ENCODE peak calls at places on chromosome 4, in six cellular contexts. One of them, this sample, is unnamed.

GRCh38 chr4:48490012-48490679 is at the start of gene ZAR1:
- DNase-seq in fibroblast of mammary gland: no peak
- DNase-seq in left lung: no peak
- DNase-seq in neural progenitor cell: peak
- DNase-seq in breast epithelium: no peak
- DNase-seq in Jurkat, Clone E6-1: no peak
- DNase-seq in this sample: no peak

GRCh38 chr4:114318309-114318708 is 280.3 kb upstream of the UGT8 start:
- DNase-seq in fibroblast of mammary gland: no peak
- DNase-seq in left lung: no peak
- DNase-seq in neural progenitor cell: no peak
- DNase-seq in breast epithelium: no peak
- DNase-seq in Jurkat, Clone E6-1: no peak
- DNase-seq in this sample: no peak

GRCh38 chr4:159051245-159052071 is 51.4 kb upstream of the RAPGEF2 start:
- DNase-seq in fibroblast of mammary gland: no peak
- DNase-seq in left lung: no peak
- DNase-seq in neural progenitor cell: no peak
- DNase-seq in breast epithelium: no peak
- DNase-seq in Jurkat, Clone E6-1: no peak
- DNase-seq in this sample: no peak

GRCh38 chr4:150078041-150078995 is at the start of gene DCLK2:
- DNase-seq in fibroblast of mammary gland: peak
- DNase-seq in left lung: peak
- DNase-seq in neural progenitor cell: peak
- DNase-seq in breast epithelium: peak
- DNase-seq in Jurkat, Clone E6-1: no peak
- DNase-seq in this sample: no peak

GRCh38 chr4:16139066-16139945 is 55.5 kb upstream of the PROM1 start:
- DNase-seq in fibroblast of mammary gland: no peak
- DNase-seq in left lung: no peak
- DNase-seq in neural progenitor cell: no peak
- DNase-seq in breast epithelium: no peak
- DNase-seq in Jurkat, Clone E6-1: no peak
- DNase-seq in this sample: no peak

GRCh38 chr4:169315530-169316306 is 45.0 kb upstream of the SH3RF1 start:
- DNase-seq in fibroblast of mammary gland: peak
- DNase-seq in left lung: no peak
- DNase-seq in neural progenitor cell: no peak
- DNase-seq in breast epithelium: no peak
- DNase-seq in Jurkat, Clone E6-1: no peak
- DNase-seq in this sample: no peak

GRCh38 chr4:187321741-187322140 is 598.1 kb upstream of the FAT1 start:
- DNase-seq in fibroblast of mammary gland: no peak
- DNase-seq in left lung: no peak
- DNase-seq in neural progenitor cell: no peak
- DNase-seq in breast epithelium: no peak
- DNase-seq in Jurkat, Clone E6-1: no peak
- DNase-seq in this sample: no peak

GRCh38 chr4:8846046-8846720 is 25.5 kb downstream of the HMX1 start:
- DNase-seq in fibroblast of mammary gland: no peak
- DNase-seq in left lung: peak
- DNase-seq in neural progenitor cell: no peak
- DNase-seq in breast epithelium: no peak
- DNase-seq in Jurkat, Clone E6-1: no peak
- DNase-seq in this sample: no peak

GRCh38 chr4:165563851-165564250 is 185.0 kb downstream of the CPE start:
- DNase-seq in fibroblast of mammary gland: peak
- DNase-seq in left lung: no peak
- DNase-seq in neural progenitor cell: no peak
- DNase-seq in breast epithelium: no peak
- DNase-seq in Jurkat, Clone E6-1: no peak
- DNase-seq in this sample: no peak

GRCh38 chr4:160567634-160568033 is 1464.8 kb downstream of the RAPGEF2 start:
- DNase-seq in fibroblast of mammary gland: no peak
- DNase-seq in left lung: no peak
- DNase-seq in neural progenitor cell: no peak
- DNase-seq in breast epithelium: no peak
- DNase-seq in Jurkat, Clone E6-1: no peak
- DNase-seq in this sample: no peak

GRCh38 chr4:1154523-1155182 is 17.7 kb downstream of the SPON2 start:
- DNase-seq in fibroblast of mammary gland: peak
- DNase-seq in left lung: no peak
- DNase-seq in neural progenitor cell: no peak
- DNase-seq in breast epithelium: no peak
- DNase-seq in Jurkat, Clone E6-1: no peak
- DNase-seq in this sample: no peak

GRCh38 chr4:146330392-146330791 is 116.1 kb downstream of the REELD1 start:
- DNase-seq in fibroblast of mammary gland: peak
- DNase-seq in left lung: no peak
- DNase-seq in neural progenitor cell: no peak
- DNase-seq in breast epithelium: no peak
- DNase-seq in Jurkat, Clone E6-1: no peak
- DNase-seq in this sample: no peak

GRCh38 chr4:8853249-8853648 is 18.4 kb downstream of the HMX1 start:
- DNase-seq in fibroblast of mammary gland: no peak
- DNase-seq in left lung: no peak
- DNase-seq in neural progenitor cell: no peak
- DNase-seq in breast epithelium: no peak
- DNase-seq in Jurkat, Clone E6-1: no peak
- DNase-seq in this sample: no peak

GRCh38 chr4:169885893-169886292 is 128.1 kb upstream of the HPF1 start:
- DNase-seq in fibroblast of mammary gland: no peak
- DNase-seq in left lung: no peak
- DNase-seq in neural progenitor cell: no peak
- DNase-seq in breast epithelium: no peak
- DNase-seq in Jurkat, Clone E6-1: peak
- DNase-seq in this sample: no peak

GRCh38 chr4:152052431-152053057 is 291.7 kb upstream of the GATB start:
- DNase-seq in fibroblast of mammary gland: no peak
- DNase-seq in left lung: no peak
- DNase-seq in neural progenitor cell: no peak
- DNase-seq in breast epithelium: no peak
- DNase-seq in Jurkat, Clone E6-1: peak
- DNase-seq in this sample: no peak

GRCh38 chr4:105894570-105895323 is 524 bp upstream of the NPNT start:
- DNase-seq in fibroblast of mammary gland: no peak
- DNase-seq in left lung: peak
- DNase-seq in neural progenitor cell: peak
- DNase-seq in breast epithelium: no peak
- DNase-seq in Jurkat, Clone E6-1: no peak
- DNase-seq in this sample: no peak

GRCh38 chr4:105896461-105896939 is 1.2 kb downstream of the NPNT start:
- DNase-seq in fibroblast of mammary gland: no peak
- DNase-seq in left lung: no peak
- DNase-seq in neural progenitor cell: no peak
- DNase-seq in breast epithelium: no peak
- DNase-seq in Jurkat, Clone E6-1: no peak
- DNase-seq in this sample: no peak

GRCh38 chr4:105895609-105896460 is 564 bp downstream of the NPNT start:
- DNase-seq in fibroblast of mammary gland: no peak
- DNase-seq in left lung: peak
- DNase-seq in neural progenitor cell: peak
- DNase-seq in breast epithelium: no peak
- DNase-seq in Jurkat, Clone E6-1: no peak
- DNase-seq in this sample: peak

GRCh38 chr4:105895324-105895608 is at the start of gene NPNT:
- DNase-seq in fibroblast of mammary gland: no peak
- DNase-seq in left lung: no peak
- DNase-seq in neural progenitor cell: peak
- DNase-seq in breast epithelium: no peak
- DNase-seq in Jurkat, Clone E6-1: no peak
- DNase-seq in this sample: no peak

GRCh38 chr4:105896984-105897760 is 1.9 kb downstream of the NPNT start:
- DNase-seq in fibroblast of mammary gland: no peak
- DNase-seq in left lung: no peak
- DNase-seq in neural progenitor cell: no peak
- DNase-seq in breast epithelium: no peak
- DNase-seq in Jurkat, Clone E6-1: no peak
- DNase-seq in this sample: no peak
- H3K4me3 ChIP-seq in fibroblast of mammary gland: no peak
- H3K4me3 ChIP-seq in left lung: peak
- H3K4me3 ChIP-seq in neural progenitor cell: peak
- H3K4me3 ChIP-seq in breast epithelium: peak
- H3K4me3 ChIP-seq in Jurkat, Clone E6-1: no peak
- H3K4me3 ChIP-seq in this sample: no peak

DNA sequence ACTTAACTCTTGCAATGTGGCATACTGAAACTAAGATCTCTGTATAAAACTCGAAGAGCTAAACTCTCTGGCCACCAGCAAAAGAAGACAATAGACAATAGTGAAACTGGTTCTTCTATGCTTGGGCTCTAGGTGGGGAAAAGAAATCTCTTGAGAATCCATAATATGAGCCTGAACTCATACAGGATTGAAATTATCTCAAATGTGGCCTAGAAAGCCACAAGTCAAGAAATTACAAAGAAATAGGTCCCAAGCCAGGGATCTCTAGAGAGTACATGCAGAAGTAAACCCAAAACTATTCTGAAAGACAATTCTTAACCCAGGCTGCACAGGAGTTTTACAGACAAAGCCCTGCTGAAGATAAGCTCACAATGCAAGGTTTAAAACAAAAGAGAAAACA is 127.4 kb downstream of the ANAPC10 start:
- DNase-seq in fibroblast of mammary gland: no peak
- DNase-seq in left lung: no peak
- DNase-seq in neural progenitor cell: no peak
- DNase-seq in breast epithelium: no peak
- DNase-seq in Jurkat, Clone E6-1: no peak
- DNase-seq in this sample: no peak
- H3K4me3 ChIP-seq in fibroblast of mammary gland: no peak
- H3K4me3 ChIP-seq in left lung: no peak
- H3K4me3 ChIP-seq in neural progenitor cell: no peak
- H3K4me3 ChIP-seq in breast epithelium: no peak
- H3K4me3 ChIP-seq in Jurkat, Clone E6-1: no peak
- H3K4me3 ChIP-seq in this sample: no peak

GRCh38 chr4:52234539-52235174 is 183.6 kb downstream of the SPATA18 start:
- DNase-seq in fibroblast of mammary gland: peak
- DNase-seq in left lung: no peak
- DNase-seq in neural progenitor cell: peak
- DNase-seq in breast epithelium: no peak
- DNase-seq in Jurkat, Clone E6-1: no peak
- DNase-seq in this sample: no peak
- H3K4me3 ChIP-seq in fibroblast of mammary gland: no peak
- H3K4me3 ChIP-seq in left lung: no peak
- H3K4me3 ChIP-seq in neural progenitor cell: no peak
- H3K4me3 ChIP-seq in breast epithelium: no peak
- H3K4me3 ChIP-seq in Jurkat, Clone E6-1: no peak
- H3K4me3 ChIP-seq in this sample: no peak

DNA sequence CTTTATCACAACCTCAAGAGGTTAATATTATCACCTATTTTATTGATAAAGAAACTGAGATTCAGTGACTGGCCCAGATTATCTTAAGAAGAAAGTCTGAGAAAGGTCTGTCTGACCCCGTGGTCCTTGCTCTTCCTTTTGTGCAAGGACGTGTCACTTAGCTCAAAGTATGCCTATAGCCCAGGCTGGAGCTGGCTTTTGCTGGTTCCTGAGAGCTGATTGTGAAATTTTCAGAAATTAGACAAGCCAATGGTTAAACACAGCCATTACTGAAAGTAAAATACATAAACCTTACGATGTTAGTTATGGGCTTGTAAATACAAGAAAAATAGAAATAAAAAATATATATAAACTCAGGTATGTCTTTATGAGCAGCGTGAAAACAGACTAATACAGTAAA is 70.1 kb downstream of the CHRNA9 start:
- DNase-seq in fibroblast of mammary gland: no peak
- DNase-seq in left lung: no peak
- DNase-seq in neural progenitor cell: no peak
- DNase-seq in breast epithelium: no peak
- DNase-seq in Jurkat, Clone E6-1: no peak
- DNase-seq in this sample: no peak
- H3K4me3 ChIP-seq in fibroblast of mammary gland: no peak
- H3K4me3 ChIP-seq in left lung: no peak
- H3K4me3 ChIP-seq in neural progenitor cell: no peak
- H3K4me3 ChIP-seq in breast epithelium: no peak
- H3K4me3 ChIP-seq in Jurkat, Clone E6-1: no peak
- H3K4me3 ChIP-seq in this sample: no peak

DNA sequence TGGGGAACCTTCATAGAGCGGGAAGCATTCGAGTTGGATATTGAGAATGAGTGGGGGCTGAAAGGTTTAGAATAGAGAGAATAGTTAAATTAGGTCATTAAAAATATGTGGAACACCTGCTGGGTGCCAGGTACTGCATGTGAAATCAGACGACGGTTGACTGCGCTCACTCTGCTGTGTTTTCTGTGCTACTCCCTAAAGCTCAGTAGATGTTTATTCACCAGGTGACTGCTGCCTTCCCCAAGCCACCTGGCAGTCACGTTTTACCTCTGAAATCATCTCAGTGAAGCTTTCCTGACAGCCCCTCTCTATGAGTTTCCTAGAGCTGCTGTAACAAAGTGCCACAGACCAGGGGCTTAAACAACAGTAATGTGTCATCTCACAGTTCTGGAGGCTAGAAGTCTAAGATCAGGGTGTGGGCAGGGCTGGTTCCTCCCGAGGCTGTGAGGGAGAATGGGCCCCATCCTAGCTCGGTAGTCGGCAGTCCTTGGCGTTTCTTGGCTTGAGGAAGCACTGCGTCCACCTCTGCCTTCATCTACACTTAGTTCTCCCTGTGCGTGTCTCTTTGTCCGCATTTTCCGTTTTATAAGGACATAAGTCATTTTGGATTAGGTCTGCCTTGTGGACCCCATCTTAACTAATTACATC is 25.3 kb downstream of the ADD1 start:
- DNase-seq in fibroblast of mammary gland: no peak
- DNase-seq in left lung: no peak
- DNase-seq in neural progenitor cell: no peak
- DNase-seq in breast epithelium: no peak
- DNase-seq in Jurkat, Clone E6-1: no peak
- DNase-seq in this sample: no peak
- H3K4me3 ChIP-seq in fibroblast of mammary gland: no peak
- H3K4me3 ChIP-seq in left lung: no peak
- H3K4me3 ChIP-seq in neural progenitor cell: peak
- H3K4me3 ChIP-seq in breast epithelium: peak
- H3K4me3 ChIP-seq in Jurkat, Clone E6-1: no peak
- H3K4me3 ChIP-seq in this sample: no peak

This sample was measured in CD4-positive, CD25-positive, alpha-beta regulatory T cell.